ENCODE peak calls at places on chromosomes 6 and 20, in ten cellular contexts. One of them, this sample, is unnamed.

GRCh38 chr6:54267798-54268197 is 40.4 kb upstream of the TINAG start:
- DNase-seq in esophagus squamous epithelium: no peak
- DNase-seq in bronchial epithelial cell: peak; percentile 59
- DNase-seq in fibroblast of lung: peak; percentile 42
- DNase-seq in GM12865: peak; percentile 42
- DNase-seq in transverse colon: peak; percentile 19
- DNase-seq in aorta: no peak
- DNase-seq in mammary epithelial cell: peak; percentile 19
- DNase-seq in tibial artery: no peak
- DNase-seq in endothelial cell of umbilical vein: peak; percentile 65
- DNase-seq in this sample: no peak

GRCh38 chr6:121607716-121608115 is 172.3 kb downstream of the GJA1 start:
- DNase-seq in endothelial cell of umbilical vein: no peak
- DNase-seq in esophagus squamous epithelium: no peak
- DNase-seq in mammary epithelial cell: no peak
- DNase-seq in GM12865: no peak
- DNase-seq in bronchial epithelial cell: no peak
- DNase-seq in transverse colon: no peak
- DNase-seq in tibial artery: no peak
- DNase-seq in fibroblast of lung: no peak
- DNase-seq in aorta: no peak
- DNase-seq in this sample: no peak

GRCh38 chr6:16313732-16314131 is 75.3 kb downstream of the GMPR start:
- DNase-seq in tibial artery: no peak
- DNase-seq in bronchial epithelial cell: no peak
- DNase-seq in GM12865: no peak
- DNase-seq in transverse colon: no peak
- DNase-seq in aorta: no peak
- DNase-seq in mammary epithelial cell: no peak
- DNase-seq in endothelial cell of umbilical vein: no peak
- DNase-seq in esophagus squamous epithelium: no peak
- DNase-seq in fibroblast of lung: no peak
- DNase-seq in this sample: no peak

GRCh38 chr6:155861821-155862220 is 406.2 kb upstream of the NOX3 start:
- DNase-seq in bronchial epithelial cell: peak; percentile 23
- DNase-seq in transverse colon: no peak
- DNase-seq in endothelial cell of umbilical vein: peak; percentile 56
- DNase-seq in fibroblast of lung: no peak
- DNase-seq in GM12865: no peak
- DNase-seq in tibial artery: no peak
- DNase-seq in esophagus squamous epithelium: no peak
- DNase-seq in mammary epithelial cell: no peak
- DNase-seq in aorta: no peak
- DNase-seq in this sample: no peak

GRCh38 chr20:60257671-60258070 is 299.4 kb downstream of the CDH26 start:
- DNase-seq in GM12865: no peak
- DNase-seq in esophagus squamous epithelium: no peak
- DNase-seq in mammary epithelial cell: no peak
- DNase-seq in tibial artery: no peak
- DNase-seq in fibroblast of lung: no peak
- DNase-seq in aorta: no peak
- DNase-seq in bronchial epithelial cell: no peak
- DNase-seq in endothelial cell of umbilical vein: no peak
- DNase-seq in transverse colon: no peak
- DNase-seq in this sample: peak; percentile 81

GRCh38 chr6:137092018-137092417 is 47.3 kb upstream of the IL20RA start:
- DNase-seq in endothelial cell of umbilical vein: no peak
- DNase-seq in bronchial epithelial cell: no peak
- DNase-seq in GM12865: no peak
- DNase-seq in mammary epithelial cell: no peak
- DNase-seq in aorta: no peak
- DNase-seq in fibroblast of lung: no peak
- DNase-seq in transverse colon: peak; percentile 46
- DNase-seq in tibial artery: no peak
- DNase-seq in esophagus squamous epithelium: no peak
- DNase-seq in this sample: no peak

GRCh38 chr6:131949909-131950766 is 1.0 kb downstream of the CCN2 start:
- DNase-seq in bronchial epithelial cell: peak; percentile 69
- DNase-seq in fibroblast of lung: peak; percentile 91
- DNase-seq in transverse colon: peak; percentile 83
- DNase-seq in esophagus squamous epithelium: peak; percentile 7
- DNase-seq in aorta: peak; percentile 88
- DNase-seq in mammary epithelial cell: peak; percentile 85
- DNase-seq in endothelial cell of umbilical vein: peak; percentile 55
- DNase-seq in tibial artery: peak; percentile 78
- DNase-seq in GM12865: no peak
- DNase-seq in this sample: no peak

GRCh38 chr20:4864292-4864691 is 137.0 kb downstream of the SLC23A2 start:
- DNase-seq in tibial artery: no peak
- DNase-seq in endothelial cell of umbilical vein: no peak
- DNase-seq in bronchial epithelial cell: peak; percentile 10
- DNase-seq in fibroblast of lung: no peak
- DNase-seq in mammary epithelial cell: no peak
- DNase-seq in transverse colon: no peak
- DNase-seq in esophagus squamous epithelium: no peak
- DNase-seq in aorta: no peak
- DNase-seq in GM12865: no peak
- DNase-seq in this sample: no peak

GRCh38 chr6:39387785-39388184 is 65.3 kb upstream of the KCNK16 start:
- DNase-seq in aorta: no peak
- DNase-seq in esophagus squamous epithelium: no peak
- DNase-seq in fibroblast of lung: no peak
- DNase-seq in bronchial epithelial cell: peak; percentile 3
- DNase-seq in tibial artery: no peak
- DNase-seq in endothelial cell of umbilical vein: no peak
- DNase-seq in mammary epithelial cell: no peak
- DNase-seq in GM12865: no peak
- DNase-seq in transverse colon: no peak
- DNase-seq in this sample: no peak

GRCh38 chr6:78984225-78984950 is 93.7 kb downstream of the PHIP start:
- DNase-seq in GM12865: no peak
- DNase-seq in transverse colon: no peak
- DNase-seq in endothelial cell of umbilical vein: no peak
- DNase-seq in bronchial epithelial cell: no peak
- DNase-seq in mammary epithelial cell: no peak
- DNase-seq in tibial artery: no peak
- DNase-seq in esophagus squamous epithelium: no peak
- DNase-seq in fibroblast of lung: no peak
- DNase-seq in aorta: no peak
- DNase-seq in this sample: no peak

GRCh38 chr6:110618591-110619267 is 142.3 kb upstream of the SLC22A16 start:
- DNase-seq in esophagus squamous epithelium: no peak
- DNase-seq in tibial artery: no peak
- DNase-seq in aorta: no peak
- DNase-seq in GM12865: peak; percentile 21
- DNase-seq in bronchial epithelial cell: no peak
- DNase-seq in mammary epithelial cell: no peak
- DNase-seq in fibroblast of lung: no peak
- DNase-seq in endothelial cell of umbilical vein: peak; percentile 56
- DNase-seq in transverse colon: no peak
- DNase-seq in this sample: no peak

GRCh38 chr6:145815351-145815772 is 767 bp upstream of the FBXO30 start:
- DNase-seq in tibial artery: no peak
- DNase-seq in endothelial cell of umbilical vein: no peak
- DNase-seq in aorta: no peak
- DNase-seq in GM12865: peak; percentile 23
- DNase-seq in transverse colon: no peak
- DNase-seq in bronchial epithelial cell: no peak
- DNase-seq in mammary epithelial cell: no peak
- DNase-seq in esophagus squamous epithelium: no peak
- DNase-seq in fibroblast of lung: peak; percentile 43
- DNase-seq in this sample: no peak

GRCh38 chr6:42078391-42078790 is 28.1 kb downstream of the TAF8 start:
- DNase-seq in fibroblast of lung: no peak
- DNase-seq in mammary epithelial cell: no peak
- DNase-seq in endothelial cell of umbilical vein: no peak
- DNase-seq in bronchial epithelial cell: no peak
- DNase-seq in aorta: peak; percentile 52
- DNase-seq in esophagus squamous epithelium: no peak
- DNase-seq in GM12865: no peak
- DNase-seq in tibial artery: no peak
- DNase-seq in transverse colon: no peak
- DNase-seq in this sample: no peak

GRCh38 chr6:132614554-132614953 is 9.5 kb downstream of the TAAR2 start:
- DNase-seq in fibroblast of lung: no peak
- DNase-seq in transverse colon: no peak
- DNase-seq in GM12865: peak; percentile 10
- DNase-seq in esophagus squamous epithelium: no peak
- DNase-seq in mammary epithelial cell: peak; percentile 68
- DNase-seq in bronchial epithelial cell: peak; percentile 90
- DNase-seq in tibial artery: no peak
- DNase-seq in aorta: no peak
- DNase-seq in endothelial cell of umbilical vein: no peak
- DNase-seq in this sample: no peak

GRCh38 chr6:150813319-150813992 is 52.0 kb upstream of the MTHFD1L start:
- DNase-seq in endothelial cell of umbilical vein: no peak
- DNase-seq in mammary epithelial cell: peak; percentile 92
- DNase-seq in esophagus squamous epithelium: no peak
- DNase-seq in fibroblast of lung: peak; percentile 74
- DNase-seq in GM12865: peak; percentile 86
- DNase-seq in bronchial epithelial cell: peak; percentile 93
- DNase-seq in transverse colon: no peak
- DNase-seq in aorta: no peak
- DNase-seq in tibial artery: no peak
- DNase-seq in this sample: no peak

GRCh38 chr6:13579911-13580310 is 5.5 kb downstream of the SIRT5 start:
- DNase-seq in endothelial cell of umbilical vein: no peak
- DNase-seq in GM12865: no peak
- DNase-seq in bronchial epithelial cell: no peak
- DNase-seq in mammary epithelial cell: no peak
- DNase-seq in tibial artery: no peak
- DNase-seq in fibroblast of lung: no peak
- DNase-seq in esophagus squamous epithelium: no peak
- DNase-seq in aorta: no peak
- DNase-seq in transverse colon: no peak
- DNase-seq in this sample: no peak

GRCh38 chr6:157823001-157823522 is at the start of gene SNX9:
- DNase-seq in transverse colon: peak; percentile 83
- DNase-seq in tibial artery: peak; percentile 76
- DNase-seq in endothelial cell of umbilical vein: peak; percentile 65
- DNase-seq in aorta: peak; percentile 93
- DNase-seq in esophagus squamous epithelium: no peak
- DNase-seq in fibroblast of lung: peak; percentile 80
- DNase-seq in mammary epithelial cell: peak; percentile 75
- DNase-seq in GM12865: peak; percentile 59
- DNase-seq in bronchial epithelial cell: peak; percentile 52
- DNase-seq in this sample: peak; percentile 54

GRCh38 chr6:91135406-91135805 is 548.5 kb upstream of the MAP3K7 start:
- DNase-seq in bronchial epithelial cell: no peak
- DNase-seq in mammary epithelial cell: no peak
- DNase-seq in fibroblast of lung: no peak
- DNase-seq in GM12865: no peak
- DNase-seq in aorta: no peak
- DNase-seq in esophagus squamous epithelium: no peak
- DNase-seq in tibial artery: no peak
- DNase-seq in transverse colon: no peak
- DNase-seq in endothelial cell of umbilical vein: no peak
- DNase-seq in this sample: no peak

DNA sequence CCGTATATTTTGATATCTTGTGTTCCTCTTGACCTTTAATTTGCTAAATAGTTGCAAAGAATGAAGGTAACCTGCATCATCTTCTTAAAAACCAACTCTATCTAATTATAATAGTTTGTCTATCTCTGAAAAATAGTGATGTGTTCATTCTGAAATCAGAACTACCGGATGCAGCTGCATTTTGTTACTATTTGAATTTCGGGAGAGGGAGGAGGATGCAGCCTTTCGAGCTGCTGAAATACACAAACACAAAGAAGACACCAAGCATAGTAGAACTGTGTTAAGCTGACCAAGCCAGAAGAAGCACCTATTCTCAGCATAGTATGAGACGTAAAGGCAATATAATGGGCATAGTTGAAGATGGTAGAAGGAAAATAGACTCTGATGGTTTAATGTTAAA is 33.1 kb downstream of the PTPN1 start:
- DNase-seq in transverse colon: no peak
- DNase-seq in endothelial cell of umbilical vein: no peak
- DNase-seq in bronchial epithelial cell: no peak
- DNase-seq in aorta: no peak
- DNase-seq in fibroblast of lung: no peak
- DNase-seq in esophagus squamous epithelium: no peak
- DNase-seq in GM12865: peak; percentile 56
- DNase-seq in mammary epithelial cell: no peak
- DNase-seq in tibial artery: no peak
- DNase-seq in this sample: no peak
- H3K4me3 ChIP-seq in transverse colon: no peak overlapping the region
- H3K4me3 ChIP-seq in endothelial cell of umbilical vein: no peak overlapping the region
- H3K4me3 ChIP-seq in bronchial epithelial cell: no peak overlapping the region
- H3K4me3 ChIP-seq in aorta: no peak overlapping the region
- H3K4me3 ChIP-seq in fibroblast of lung: no peak overlapping the region
- H3K4me3 ChIP-seq in esophagus squamous epithelium: no peak overlapping the region
- H3K4me3 ChIP-seq in GM12865: no peak overlapping the region
- H3K4me3 ChIP-seq in mammary epithelial cell: no peak overlapping the region
- H3K4me3 ChIP-seq in tibial artery: no peak overlapping the region
- H3K4me3 ChIP-seq in this sample: no peak overlapping the region

GRCh38 chr6:31079656-31080261 is 32.6 kb downstream of the C6orf15 start:
- DNase-seq in mammary epithelial cell: peak; percentile 49
- DNase-seq in esophagus squamous epithelium: no peak
- DNase-seq in fibroblast of lung: peak; percentile 50
- DNase-seq in transverse colon: peak; percentile 64
- DNase-seq in aorta: no peak
- DNase-seq in tibial artery: peak; percentile 68
- DNase-seq in GM12865: peak; percentile 71
- DNase-seq in bronchial epithelial cell: peak; percentile 51
- DNase-seq in endothelial cell of umbilical vein: peak; percentile 73
- DNase-seq in this sample: no peak
- H3K4me3 ChIP-seq in mammary epithelial cell: no peak overlapping the region
- H3K4me3 ChIP-seq in esophagus squamous epithelium: no peak overlapping the region
- H3K4me3 ChIP-seq in fibroblast of lung: no peak overlapping the region
- H3K4me3 ChIP-seq in transverse colon: no peak overlapping the region
- H3K4me3 ChIP-seq in aorta: no peak overlapping the region
- H3K4me3 ChIP-seq in tibial artery: peak overlapping the region; percentile 5
- H3K4me3 ChIP-seq in GM12865: no peak overlapping the region
- H3K4me3 ChIP-seq in bronchial epithelial cell: no peak overlapping the region
- H3K4me3 ChIP-seq in endothelial cell of umbilical vein: no peak overlapping the region
- H3K4me3 ChIP-seq in this sample: peak overlapping the region; percentile 21

GRCh38 chr6:136051140-136051775 is 198.9 kb downstream of the MTFR2 start:
- DNase-seq in tibial artery: no peak
- DNase-seq in GM12865: no peak
- DNase-seq in fibroblast of lung: peak; percentile 66
- DNase-seq in bronchial epithelial cell: no peak
- DNase-seq in mammary epithelial cell: no peak
- DNase-seq in endothelial cell of umbilical vein: peak; percentile 88
- DNase-seq in aorta: no peak
- DNase-seq in esophagus squamous epithelium: no peak
- DNase-seq in transverse colon: no peak
- DNase-seq in this sample: no peak
- H3K4me3 ChIP-seq in tibial artery: no peak overlapping the region
- H3K4me3 ChIP-seq in GM12865: no peak overlapping the region
- H3K4me3 ChIP-seq in fibroblast of lung: no peak overlapping the region
- H3K4me3 ChIP-seq in bronchial epithelial cell: no peak overlapping the region
- H3K4me3 ChIP-seq in mammary epithelial cell: no peak overlapping the region
- H3K4me3 ChIP-seq in endothelial cell of umbilical vein: no peak overlapping the region
- H3K4me3 ChIP-seq in aorta: no peak overlapping the region
- H3K4me3 ChIP-seq in esophagus squamous epithelium: no peak overlapping the region
- H3K4me3 ChIP-seq in transverse colon: no peak overlapping the region
- H3K4me3 ChIP-seq in this sample: no peak overlapping the region

GRCh38 chr20:13995086-13995665 is at the start of gene MACROD2:
- DNase-seq in aorta: peak; percentile 99
- DNase-seq in bronchial epithelial cell: peak; percentile 85
- DNase-seq in esophagus squamous epithelium: peak; percentile 22
- DNase-seq in mammary epithelial cell: peak; percentile 97
- DNase-seq in transverse colon: peak; percentile 96
- DNase-seq in tibial artery: peak; percentile 75
- DNase-seq in fibroblast of lung: peak; percentile 78
- DNase-seq in endothelial cell of umbilical vein: peak; percentile 94
- DNase-seq in GM12865: peak; percentile 1
- DNase-seq in this sample: peak; percentile 90
- H3K4me3 ChIP-seq in aorta: peak within 1 kb of the TSS; percentile 70
- H3K4me3 ChIP-seq in bronchial epithelial cell: peak within 1 kb of the TSS; percentile 82
- H3K4me3 ChIP-seq in esophagus squamous epithelium: peak within 1 kb of the TSS; percentile 84
- H3K4me3 ChIP-seq in mammary epithelial cell: peak within 1 kb of the TSS; percentile 63
- H3K4me3 ChIP-seq in transverse colon: peak within 1 kb of the TSS; percentile 75
- H3K4me3 ChIP-seq in tibial artery: peak within 1 kb of the TSS; percentile 96
- H3K4me3 ChIP-seq in fibroblast of lung: peak within 1 kb of the TSS; percentile 45
- H3K4me3 ChIP-seq in endothelial cell of umbilical vein: peak within 1 kb of the TSS; percentile 37
- H3K4me3 ChIP-seq in GM12865: no peak within 1 kb of the TSS
- H3K4me3 ChIP-seq in this sample: peak within 1 kb of the TSS; percentile 94